ENCODE peak calls at places on chromosome 3, in four cellular contexts. One of them, this sample, is unnamed.

GRCh38 chr3:116444099-116444700 is 1.1 kb downstream of the LSAMP start:
- DNase-seq in lung: no peak
- DNase-seq in activated B cell treated with CpG ODN at 0.5 μM for 24 hours: no peak
- DNase-seq in BJ: no peak
- DNase-seq in this sample: no peak

GRCh38 chr3:115402651-115403050 is 220.7 kb upstream of the GAP43 start:
- DNase-seq in activated B cell treated with CpG ODN at 0.5 μM for 24 hours: no peak
- DNase-seq in BJ: no peak
- DNase-seq in lung: no peak
- DNase-seq in this sample: no peak

GRCh38 chr3:189502676-189503257 is 128.4 kb upstream of the TP63 start:
- DNase-seq in lung: no peak
- DNase-seq in BJ: no peak
- DNase-seq in activated B cell treated with CpG ODN at 0.5 μM for 24 hours: no peak
- DNase-seq in this sample: no peak

GRCh38 chr3:138082992-138083386 is 32.4 kb downstream of the DZIP1L start:
- DNase-seq in lung: no peak
- DNase-seq in BJ: no peak
- DNase-seq in activated B cell treated with CpG ODN at 0.5 μM for 24 hours: no peak
- DNase-seq in this sample: no peak

GRCh38 chr3:42728056-42728455 is 25.5 kb upstream of the HHATL start:
- DNase-seq in BJ: no peak
- DNase-seq in lung: no peak
- DNase-seq in activated B cell treated with CpG ODN at 0.5 μM for 24 hours: no peak
- DNase-seq in this sample: peak

GRCh38 chr3:102449341-102449740 is 14.5 kb downstream of the ZPLD1 start:
- DNase-seq in activated B cell treated with CpG ODN at 0.5 μM for 24 hours: no peak
- DNase-seq in lung: no peak
- DNase-seq in BJ: no peak
- DNase-seq in this sample: no peak

GRCh38 chr3:112109313-112109712 is 23.1 kb downstream of the C3orf52 start:
- DNase-seq in lung: no peak
- DNase-seq in activated B cell treated with CpG ODN at 0.5 μM for 24 hours: no peak
- DNase-seq in BJ: no peak
- DNase-seq in this sample: no peak

GRCh38 chr3:30598663-30599545 is 7.5 kb upstream of the TGFBR2 start:
- DNase-seq in BJ: no peak
- DNase-seq in activated B cell treated with CpG ODN at 0.5 μM for 24 hours: no peak
- DNase-seq in lung: no peak
- DNase-seq in this sample: no peak

GRCh38 chr3:45715945-45716344 is 26.7 kb downstream of the SACM1L start:
- DNase-seq in BJ: no peak
- DNase-seq in activated B cell treated with CpG ODN at 0.5 μM for 24 hours: no peak
- DNase-seq in lung: no peak
- DNase-seq in this sample: no peak

GRCh38 chr3:172608575-172608974 is 85.3 kb upstream of the TNFSF10 start:
- DNase-seq in lung: no peak
- DNase-seq in BJ: no peak
- DNase-seq in activated B cell treated with CpG ODN at 0.5 μM for 24 hours: no peak
- DNase-seq in this sample: no peak

GRCh38 chr3:128167973-128168674 is 14.8 kb downstream of the EEFSEC start:
- DNase-seq in activated B cell treated with CpG ODN at 0.5 μM for 24 hours: no peak
- DNase-seq in BJ: no peak
- DNase-seq in lung: no peak
- DNase-seq in this sample: no peak

GRCh38 chr3:154334973-154335420 is 10.7 kb upstream of the DHX36 start:
- DNase-seq in lung: no peak
- DNase-seq in BJ: no peak
- DNase-seq in activated B cell treated with CpG ODN at 0.5 μM for 24 hours: no peak
- DNase-seq in this sample: no peak

GRCh38 chr3:194130807-194131589 is 5.0 kb upstream of the HES1 start:
- DNase-seq in activated B cell treated with CpG ODN at 0.5 μM for 24 hours: no peak
- DNase-seq in BJ: no peak
- DNase-seq in lung: peak
- DNase-seq in this sample: no peak

GRCh38 chr3:63230146-63230545 is 48.0 kb upstream of the SYNPR start:
- DNase-seq in activated B cell treated with CpG ODN at 0.5 μM for 24 hours: no peak
- DNase-seq in lung: no peak
- DNase-seq in BJ: no peak
- DNase-seq in this sample: no peak

GRCh38 chr3:185225080-185225479 is 28.8 kb downstream of the EHHADH start:
- DNase-seq in BJ: no peak
- DNase-seq in activated B cell treated with CpG ODN at 0.5 μM for 24 hours: no peak
- DNase-seq in lung: no peak
- DNase-seq in this sample: no peak

GRCh38 chr3:126155280-126155640 is 25.1 kb downstream of the ALDH1L1 start:
- DNase-seq in BJ: no peak
- DNase-seq in lung: peak
- DNase-seq in activated B cell treated with CpG ODN at 0.5 μM for 24 hours: no peak
- DNase-seq in this sample: peak

GRCh38 chr3:134325722-134326121 is 48.5 kb downstream of the AMOTL2 start:
- DNase-seq in lung: peak
- DNase-seq in BJ: no peak
- DNase-seq in activated B cell treated with CpG ODN at 0.5 μM for 24 hours: no peak
- DNase-seq in this sample: no peak

GRCh38 chr3:123028233-123028828 is 768 bp upstream of the SEMA5B start:
- DNase-seq in BJ: no peak
- DNase-seq in activated B cell treated with CpG ODN at 0.5 μM for 24 hours: peak
- DNase-seq in lung: no peak
- DNase-seq in this sample: no peak

GRCh38 chr3:138696661-138697370 is 88.2 kb downstream of the FAIM start:
- DNase-seq in activated B cell treated with CpG ODN at 0.5 μM for 24 hours: no peak
- DNase-seq in lung: no peak
- DNase-seq in BJ: no peak
- DNase-seq in this sample: no peak

GRCh38 chr3:57557088-57557537 is 1.0 kb downstream of the PDE12 start:
- DNase-seq in lung: peak
- DNase-seq in BJ: no peak
- DNase-seq in activated B cell treated with CpG ODN at 0.5 μM for 24 hours: peak
- DNase-seq in this sample: no peak

GRCh38 chr3:110021659-110022058 is 684.3 kb upstream of the DPPA4 start:
- DNase-seq in lung: no peak
- DNase-seq in BJ: no peak
- DNase-seq in activated B cell treated with CpG ODN at 0.5 μM for 24 hours: no peak
- DNase-seq in this sample: no peak

GRCh38 chr3:41053220-41053619 is 146.1 kb upstream of the CTNNB1 start:
- DNase-seq in lung: no peak
- DNase-seq in BJ: no peak
- DNase-seq in activated B cell treated with CpG ODN at 0.5 μM for 24 hours: no peak
- DNase-seq in this sample: peak

GRCh38 chr3:141368062-141368924 is at the start of gene ZBTB38:
- DNase-seq in activated B cell treated with CpG ODN at 0.5 μM for 24 hours: no peak
- DNase-seq in lung: peak
- DNase-seq in BJ: peak
- DNase-seq in this sample: peak

GRCh38 chr3:113697192-113698090 is 999 bp upstream of the USF3 start:
- DNase-seq in activated B cell treated with CpG ODN at 0.5 μM for 24 hours: peak
- DNase-seq in lung: no peak
- DNase-seq in BJ: no peak
- DNase-seq in this sample: no peak

GRCh38 chr3:73245459-73245858 is 184.0 kb downstream of the EBLN2 start:
- DNase-seq in lung: no peak
- DNase-seq in activated B cell treated with CpG ODN at 0.5 μM for 24 hours: no peak
- DNase-seq in BJ: no peak
- DNase-seq in this sample: no peak

GRCh38 chr3:17544632-17545031 is 197.8 kb downstream of the TBC1D5 start:
- DNase-seq in activated B cell treated with CpG ODN at 0.5 μM for 24 hours: no peak
- DNase-seq in lung: no peak
- DNase-seq in BJ: no peak
- DNase-seq in this sample: no peak

GRCh38 chr3:71101581-71101980 is 481.9 kb downstream of the FOXP1 start:
- DNase-seq in BJ: no peak
- DNase-seq in activated B cell treated with CpG ODN at 0.5 μM for 24 hours: no peak
- DNase-seq in lung: no peak
- DNase-seq in this sample: no peak

GRCh38 chr3:174198199-174198598 is 660.9 kb upstream of the NAALADL2 start:
- DNase-seq in activated B cell treated with CpG ODN at 0.5 μM for 24 hours: no peak
- DNase-seq in lung: no peak
- DNase-seq in BJ: no peak
- DNase-seq in this sample: no peak

GRCh38 chr3:157088506-157089454 is 71.2 kb downstream of the CCNL1 start:
- DNase-seq in activated B cell treated with CpG ODN at 0.5 μM for 24 hours: peak
- DNase-seq in BJ: peak
- DNase-seq in lung: peak
- DNase-seq in this sample: peak

GRCh38 chr3:53704363-53704725 is 141.9 kb downstream of the CHDH start:
- DNase-seq in lung: peak
- DNase-seq in BJ: no peak
- DNase-seq in activated B cell treated with CpG ODN at 0.5 μM for 24 hours: no peak
- DNase-seq in this sample: no peak

GRCh38 chr3:106825962-106826605 is 551.2 kb upstream of the CCDC54 start:
- DNase-seq in activated B cell treated with CpG ODN at 0.5 μM for 24 hours: no peak
- DNase-seq in lung: no peak
- DNase-seq in BJ: peak
- DNase-seq in this sample: no peak

GRCh38 chr3:106822204-106822603 is 555.0 kb upstream of the CCDC54 start:
- DNase-seq in lung: no peak
- DNase-seq in BJ: no peak
- DNase-seq in activated B cell treated with CpG ODN at 0.5 μM for 24 hours: no peak
- DNase-seq in this sample: no peak

GRCh38 chr3:106826861-106827311 is 550.4 kb upstream of the CCDC54 start:
- DNase-seq in BJ: no peak
- DNase-seq in lung: no peak
- DNase-seq in activated B cell treated with CpG ODN at 0.5 μM for 24 hours: no peak
- DNase-seq in this sample: no peak

GRCh38 chr3:106823706-106824105 is 553.5 kb upstream of the CCDC54 start:
- DNase-seq in activated B cell treated with CpG ODN at 0.5 μM for 24 hours: no peak
- DNase-seq in lung: no peak
- DNase-seq in BJ: no peak
- DNase-seq in this sample: no peak

GRCh38 chr3:106824856-106825255 is 552.4 kb upstream of the CCDC54 start:
- DNase-seq in BJ: no peak
- DNase-seq in activated B cell treated with CpG ODN at 0.5 μM for 24 hours: no peak
- DNase-seq in lung: no peak
- DNase-seq in this sample: no peak
- TF ChIP-seq CTCF in BJ: peak
- TF ChIP-seq CTCF in activated B cell treated with CpG ODN at 0.5 μM for 24 hours: no peak
- TF ChIP-seq CTCF in lung: no peak
- TF ChIP-seq CTCF in this sample: peak

DNA sequence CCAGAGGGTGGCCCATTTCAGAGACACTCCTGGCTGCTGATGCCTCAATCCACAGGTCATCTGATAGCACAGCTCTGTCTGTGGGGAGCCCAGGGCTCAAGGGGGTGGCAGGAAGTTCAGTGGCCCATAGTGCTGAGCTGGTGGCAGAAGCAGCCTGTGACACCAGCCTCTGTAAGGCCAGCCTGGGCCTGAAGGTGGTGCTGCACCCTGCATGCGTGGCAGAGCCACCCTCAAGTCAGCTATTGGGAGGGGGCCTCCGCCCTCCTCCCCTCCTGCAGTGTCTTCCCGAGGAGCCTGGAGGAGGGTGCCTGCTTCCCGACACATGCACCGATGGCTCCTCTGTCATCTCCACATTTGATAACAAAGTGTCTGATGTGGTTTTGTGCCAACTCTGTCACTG is 3.0 kb downstream of the PLA1A start:
- DNase-seq in activated B cell treated with CpG ODN at 0.5 μM for 24 hours: no peak
- DNase-seq in lung: no peak
- DNase-seq in BJ: no peak
- DNase-seq in this sample: no peak
- TF ChIP-seq CTCF in activated B cell treated with CpG ODN at 0.5 μM for 24 hours: no peak
- TF ChIP-seq CTCF in lung: no peak
- TF ChIP-seq CTCF in BJ: peak
- TF ChIP-seq CTCF in this sample: no peak

DNA sequence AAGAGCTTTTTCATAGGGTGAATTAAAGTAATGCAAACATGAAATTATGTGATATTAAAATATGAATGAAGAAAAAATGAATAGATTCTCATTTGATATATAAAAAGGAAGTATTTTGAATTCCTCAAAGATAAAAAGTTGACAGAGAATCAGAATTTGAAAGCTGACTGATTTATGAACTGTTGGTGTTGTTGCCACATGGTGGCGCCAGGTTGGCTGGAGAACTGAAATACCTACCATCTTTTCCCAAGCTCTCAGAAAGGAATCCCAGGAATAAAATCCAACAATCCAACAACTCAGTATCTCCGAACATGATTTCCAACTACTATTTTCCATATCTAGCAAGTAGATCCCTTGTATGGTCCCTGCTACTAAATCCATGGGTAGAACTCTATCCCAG is 3.1 kb downstream of the MYRIP start:
- DNase-seq in activated B cell treated with CpG ODN at 0.5 μM for 24 hours: no peak
- DNase-seq in lung: no peak
- DNase-seq in BJ: no peak
- DNase-seq in this sample: no peak
- TF ChIP-seq CTCF in activated B cell treated with CpG ODN at 0.5 μM for 24 hours: no peak
- TF ChIP-seq CTCF in lung: no peak
- TF ChIP-seq CTCF in BJ: no peak
- TF ChIP-seq CTCF in this sample: peak

GRCh38 chr3:9947025-9947995 is 4.9 kb downstream of the PRRT3 start:
- DNase-seq in lung: peak
- DNase-seq in BJ: no peak
- DNase-seq in activated B cell treated with CpG ODN at 0.5 μM for 24 hours: no peak
- DNase-seq in this sample: peak
- TF ChIP-seq CTCF in lung: peak
- TF ChIP-seq CTCF in BJ: peak
- TF ChIP-seq CTCF in activated B cell treated with CpG ODN at 0.5 μM for 24 hours: no peak
- TF ChIP-seq CTCF in this sample: peak

DNA sequence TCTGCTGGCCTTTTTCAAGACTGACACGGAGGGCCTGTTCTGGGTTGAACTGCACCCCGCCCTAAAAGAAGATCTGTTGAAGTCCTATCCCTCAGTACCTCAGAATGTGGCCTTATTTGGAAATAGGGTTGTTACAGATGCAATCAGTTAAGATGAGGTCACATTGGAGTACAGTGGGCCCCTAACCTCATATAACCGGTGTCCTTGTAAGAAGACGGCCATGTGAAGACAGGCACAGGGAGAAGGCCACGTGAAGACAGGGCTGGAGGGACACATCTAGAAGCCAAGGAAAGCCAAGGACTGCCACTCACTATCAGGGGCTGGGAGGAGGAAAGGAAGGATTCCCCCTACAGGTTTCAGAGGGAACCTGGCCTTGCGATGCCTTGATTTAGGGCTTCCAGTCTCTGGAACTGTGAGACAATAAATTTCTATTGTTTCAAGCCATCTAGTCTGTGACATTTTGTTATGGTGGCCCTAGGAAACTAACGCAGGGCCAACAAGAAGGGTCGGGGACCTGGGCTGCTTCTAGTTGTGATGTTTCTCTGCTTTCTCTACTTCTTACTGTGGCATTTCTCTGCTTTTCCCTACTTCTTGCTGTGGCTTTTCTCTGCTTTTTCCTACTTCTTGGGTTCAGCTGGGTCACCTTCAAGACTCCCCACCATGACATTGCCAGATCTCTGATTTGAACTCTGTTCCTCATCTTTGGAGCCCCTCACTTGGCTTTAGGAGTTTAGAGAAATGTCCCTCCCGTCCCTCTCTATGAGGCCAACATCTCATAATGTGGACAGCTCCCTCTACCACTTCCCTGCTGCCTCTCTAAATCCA is 4.8 kb upstream of the CCDC174 start:
- DNase-seq in lung: no peak
- DNase-seq in BJ: no peak
- DNase-seq in activated B cell treated with CpG ODN at 0.5 μM for 24 hours: no peak
- DNase-seq in this sample: no peak
- TF ChIP-seq CTCF in lung: no peak
- TF ChIP-seq CTCF in BJ: no peak
- TF ChIP-seq CTCF in activated B cell treated with CpG ODN at 0.5 μM for 24 hours: no peak
- TF ChIP-seq CTCF in this sample: no peak

This sample was measured in osteocyte.